ENCODE peak calls at places on chromosomes 13 and 19, in eight cellular contexts. Y is globus pallidus, N is AG04450, J is astrocyte, R is substantia nigra, I is immature natural killer cell, C is upper lobe of left lung, M is thyroid gland. W is an unnamed sample.

GRCh38 chr13:71866173-71867091 is 572 bp downstream of the DACH1 start:
- DNase-seq in Y (no peak), R (no peak), J (no peak), I (no peak), N (no peak), C (peak; percentile 25), M (peak; percentile 14), W (no peak)

GRCh38 chr19:6007866-6008265 is 29.9 kb upstream of the RANBP3 start:
- DNase-seq in R (no peak), Y (no peak), J (no peak), I (no peak), C (no peak), N (no peak), M (no peak), W (no peak)

GRCh38 chr13:42574435-42575311 is 721 bp downstream of the TNFSF11 start:
- DNase-seq in J (no peak), M (no peak), I (peak; percentile 58), N (no peak), Y (no peak), R (no peak), C (no peak), W (no peak)

GRCh38 chr19:39001016-39001415 is 25.5 kb upstream of the FBXO17 start:
- DNase-seq in I (no peak), C (no peak), Y (no peak), M (no peak), J (no peak), N (no peak), R (no peak), W (no peak)

GRCh38 chr19:7925171-7925837 is 631 bp downstream of the CTXN1 start:
- DNase-seq in I (peak; percentile 73), R (no peak), N (no peak), Y (no peak), J (peak; percentile 16), C (peak; percentile 73), M (peak; percentile 55), W (peak; percentile 48)

GRCh38 chr13:19781526-19781925 is 1.2 kb downstream of the PSPC1 start:
- DNase-seq in R (no peak), C (no peak), J (no peak), Y (no peak), I (no peak), M (no peak), N (no peak), W (no peak)

GRCh38 chr13:39835253-39835652 is 179.8 kb downstream of the COG6 start:
- DNase-seq in I (no peak), Y (no peak), C (no peak), J (no peak), R (no peak), M (no peak), N (no peak), W (no peak)

GRCh38 chr13:48448963-48449614 is 36.2 kb upstream of the LPAR6 start:
- DNase-seq in J (peak; percentile 55), M (no peak), C (no peak), Y (no peak), R (no peak), I (no peak), N (peak; percentile 11), W (peak; percentile 35)

GRCh38 chr13:27628081-27628480 is 6.4 kb downstream of the POLR1D start:
- DNase-seq in C (no peak), I (no peak), R (no peak), J (no peak), Y (no peak), N (no peak), M (no peak), W (no peak)

GRCh38 chr13:46640843-46641242 is 87.9 kb downstream of the LRCH1 start:
- DNase-seq in M (no peak), I (no peak), C (peak; percentile 29), Y (no peak), N (no peak), J (no peak), R (no peak), W (no peak)

GRCh38 chr19:36213793-36214387 is 575 bp downstream of the ZNF565 start:
- DNase-seq in R (no peak), M (no peak), I (no peak), N (no peak), C (no peak), J (peak; percentile 61), Y (no peak), W (no peak)

GRCh38 chr19:8403820-8404109 is 9.3 kb upstream of the MARCHF2 start:
- DNase-seq in R (no peak), I (no peak), C (no peak), Y (no peak), N (no peak), M (no peak), J (no peak), W (no peak)